ENCODE peak calls at places on chromosome 18, in six cellular contexts. R is CD4-positive, alpha-beta T cell; T is stomach; J is right lobe of liver; H is WERI-Rb-1; M is body of pancreas. Z is an unnamed sample.

GRCh38 chr18:21548647-21549046 is 51.9 kb downstream of the ESCO1 start:
- DNase-seq in R (no peak), T (no peak), J (no peak), H (no peak), M (no peak), Z (no peak)

GRCh38 chr18:57095884-57096283 is 51.0 kb upstream of the BOD1L2 start:
- DNase-seq in R (no peak), T (no peak), J (no peak), H (no peak), M (no peak), Z (no peak)

GRCh38 chr18:4430836-4431235 is 24.3 kb downstream of the DLGAP1 start:
- DNase-seq in R (no peak), T (no peak), J (no peak), H (no peak), M (no peak), Z (no peak)

GRCh38 chr18:1270081-1270480 is 365.4 kb downstream of the ADCYAP1 start:
- DNase-seq in R (no peak), T (no peak), J (no peak), H (no peak), M (peak; percentile 85), Z (no peak)

GRCh38 chr18:378039-378438 is 110.2 kb upstream of the THOC1 start:
- DNase-seq in R (no peak), T (no peak), J (no peak), H (no peak), M (no peak), Z (peak; percentile 31)

GRCh38 chr18:48968412-48969215 is 17.8 kb upstream of the SMAD7 start:
- DNase-seq in R (no peak), T (no peak), J (no peak), H (no peak), M (no peak), Z (no peak)

GRCh38 chr18:49716035-49716434 is 97.3 kb downstream of the ACAA2 start:
- DNase-seq in R (no peak), T (no peak), J (no peak), H (no peak), M (no peak), Z (no peak)

GRCh38 chr18:55908790-55909408 is 320.9 kb upstream of the TCF4 start:
- DNase-seq in R (no peak), T (no peak), J (no peak), H (no peak), M (no peak), Z (no peak)

GRCh38 chr18:24212939-24213338 is 74.1 kb downstream of the CABYR start:
- DNase-seq in R (no peak), T (no peak), J (no peak), H (no peak), M (no peak), Z (no peak)

GRCh38 chr18:45856526-45856925 is 31.1 kb downstream of the SIGLEC15 start:
- DNase-seq in R (no peak), T (no peak), J (no peak), H (no peak), M (no peak), Z (no peak)
- H3K27ac ChIP-seq in R (no peak overlapping the region), T (no peak overlapping the region), J (peak overlapping the region; percentile 67), H (no peak overlapping the region), M (no peak overlapping the region), Z (no peak overlapping the region)

DNA sequence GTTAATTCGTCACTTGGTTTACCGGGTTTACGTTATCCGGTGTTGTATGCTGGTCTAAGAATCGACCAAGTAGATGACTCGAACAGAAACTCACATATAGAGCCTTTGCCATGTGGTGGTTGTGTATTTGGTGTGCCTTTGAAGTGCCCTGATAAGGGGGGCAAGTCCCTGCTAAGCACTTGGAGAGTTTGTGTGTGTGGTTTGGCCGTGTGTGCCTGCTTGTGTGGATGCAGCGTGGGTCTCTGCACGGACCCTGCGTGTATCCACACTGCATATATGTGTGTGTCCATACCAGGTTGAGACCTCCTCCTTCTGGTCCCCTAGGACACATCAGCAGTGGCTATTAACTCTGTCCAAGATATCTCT is 2.4 kb upstream of the CELF4 start:
- DNase-seq in R (no peak), T (no peak), J (no peak), H (no peak), M (no peak), Z (no peak)
- H3K27ac ChIP-seq in R (no peak overlapping the region), T (no peak overlapping the region), J (no peak overlapping the region), H (no peak overlapping the region), M (no peak overlapping the region), Z (no peak overlapping the region)

DNA sequence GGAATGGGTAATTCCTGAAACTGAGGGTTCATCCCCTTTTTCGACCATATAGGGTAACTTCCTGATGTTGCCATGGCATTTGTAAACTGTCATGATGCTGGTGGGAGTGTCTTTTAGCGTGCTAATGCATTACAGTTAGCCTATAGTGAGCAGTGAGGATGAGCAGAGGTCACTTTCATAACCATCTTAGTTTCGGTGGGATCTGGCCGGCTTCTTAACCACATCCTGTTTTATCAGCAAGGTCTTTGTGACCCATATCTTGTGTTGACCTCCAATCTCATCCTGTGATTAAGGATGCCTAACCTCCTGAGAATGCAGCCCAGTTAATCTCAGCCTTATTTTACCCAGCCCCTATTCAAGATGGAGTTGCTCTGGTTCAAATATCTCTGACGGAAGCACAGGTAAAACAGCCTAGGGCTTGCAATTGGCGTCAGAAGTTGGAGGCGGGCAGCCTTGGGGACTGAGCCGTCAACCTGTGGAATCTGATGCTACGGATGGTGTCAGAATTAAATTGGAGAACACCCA is 19.5 kb downstream of the RALBP1 start:
- DNase-seq in R (no peak), T (no peak), J (no peak), H (no peak), M (no peak), Z (no peak)
- H3K27ac ChIP-seq in R (no peak overlapping the region), T (no peak overlapping the region), J (no peak overlapping the region), H (no peak overlapping the region), M (no peak overlapping the region), Z (no peak overlapping the region)

GRCh38 chr18:63183952-63184351 is 135.6 kb downstream of the BCL2 start:
- DNase-seq in R (no peak), T (no peak), J (no peak), H (no peak), M (no peak), Z (no peak)

GRCh38 chr18:63181706-63182105 is 137.9 kb downstream of the BCL2 start:
- DNase-seq in R (no peak), T (no peak), J (no peak), H (no peak), M (no peak), Z (no peak)

GRCh38 chr18:63182247-63182771 is 137.3 kb downstream of the BCL2 start:
- DNase-seq in R (no peak), T (no peak), J (no peak), H (no peak), M (no peak), Z (no peak)

GRCh38 chr18:63183263-63183662 is 136.3 kb downstream of the BCL2 start:
- DNase-seq in R (no peak), T (no peak), J (no peak), H (no peak), M (no peak), Z (no peak)

DNA sequence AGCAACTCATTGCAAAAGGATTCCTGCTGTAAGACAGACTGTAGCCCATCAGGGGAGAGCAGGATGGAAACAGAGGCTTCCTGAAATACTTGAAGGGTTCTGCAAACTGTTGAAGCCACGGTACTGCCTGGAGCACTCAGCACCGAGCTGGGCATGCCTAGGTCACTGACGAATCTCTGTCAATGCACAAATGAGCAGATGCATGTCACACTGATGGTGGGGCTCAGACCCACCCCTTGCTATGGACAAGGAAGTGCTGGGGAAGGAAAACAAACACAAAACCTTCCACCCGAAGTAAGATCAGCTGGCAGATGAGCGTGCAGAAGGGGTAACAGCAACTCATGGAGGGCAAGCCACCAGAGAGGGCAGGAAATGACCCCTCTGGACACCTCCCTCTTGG is 136.7 kb downstream of the BCL2 start:
- DNase-seq in R (no peak), T (no peak), J (no peak), H (no peak), M (no peak), Z (no peak)
- H3K27ac ChIP-seq in R (no peak overlapping the region), T (no peak overlapping the region), J (no peak overlapping the region), H (no peak overlapping the region), M (no peak overlapping the region), Z (no peak overlapping the region)

GRCh38 chr18:35040988-35041751 is at the start of gene MAPRE2:
- DNase-seq in R (peak; percentile 99), T (peak; percentile 99), J (peak; percentile 100), H (peak; percentile 98), M (peak; percentile 98), Z (peak; percentile 97)

GRCh38 chr18:35040638-35040987 is 600 bp upstream of the MAPRE2 start:
- DNase-seq in R (no peak), T (no peak), J (no peak), H (no peak), M (no peak), Z (no peak)

GRCh38 chr18:35038029-35038428 is 3.2 kb upstream of the MAPRE2 start:
- DNase-seq in R (no peak), T (no peak), J (no peak), H (no peak), M (no peak), Z (no peak)

GRCh38 chr18:35039633-35040032 is 1.6 kb upstream of the MAPRE2 start:
- DNase-seq in R (no peak), T (no peak), J (no peak), H (no peak), M (no peak), Z (no peak)

DNA sequence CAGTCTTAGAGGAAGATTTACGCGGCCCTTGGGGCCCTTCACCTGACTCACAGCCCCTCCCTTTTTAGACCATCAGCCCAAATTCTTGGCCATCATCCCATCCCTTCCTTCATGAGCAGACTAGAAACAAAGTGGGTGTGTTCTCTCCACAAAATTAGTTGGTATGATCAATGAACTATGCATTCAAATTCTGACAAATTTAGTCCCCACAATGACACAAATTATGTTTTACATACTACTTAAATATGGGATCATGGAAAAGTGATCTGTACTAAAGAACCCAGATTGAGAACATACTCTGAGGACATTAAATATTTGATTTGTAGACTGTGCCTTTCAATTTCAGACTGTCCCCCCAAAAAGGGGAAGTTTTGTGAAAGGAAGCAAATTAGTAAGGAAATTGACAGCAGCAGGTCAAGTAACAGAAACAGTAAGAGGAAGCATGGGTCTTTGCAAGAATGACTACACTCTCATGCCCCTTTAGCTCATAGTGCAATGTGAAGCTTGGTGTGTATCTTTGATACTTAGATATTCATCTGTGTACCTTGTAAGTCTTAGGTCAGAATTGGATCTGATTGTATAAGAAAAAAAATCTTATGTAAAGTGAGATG is 2.2 kb upstream of the MAPRE2 start:
- DNase-seq in R (no peak), T (no peak), J (no peak), H (no peak), M (no peak), Z (no peak)
- H3K27ac ChIP-seq in R (no peak overlapping the region), T (no peak overlapping the region), J (no peak overlapping the region), H (no peak overlapping the region), M (no peak overlapping the region), Z (peak overlapping the region; percentile 1)

Z was measured in substantia nigra.